ENCODE peak calls at places on chromosomes 12 and 14, in six cellular contexts. K, H, W, S, G and U are unnamed samples.

GRCh38 chr14:35480119-35480769 is 53.7 kb upstream of the INSM2 start:
- DNase-seq in K (no peak), W (peak; percentile 3), G (no peak), S (no peak), H (peak; percentile 3), U (no peak)

GRCh38 chr12:120783197-120783596 is 57.6 kb downstream of the ACADS start:
- DNase-seq in W (peak; percentile 87), H (peak; percentile 66), K (no peak), G (peak; percentile 19), S (no peak), U (no peak)

GRCh38 chr12:77161944-77162343 is 96.6 kb upstream of the E2F7 start:
- DNase-seq in S (no peak), G (no peak), K (no peak), H (no peak), W (no peak), U (peak; percentile 33)

GRCh38 chr14:95467657-95468056 is 48.8 kb downstream of the SYNE3 start:
- DNase-seq in S (no peak), W (no peak), K (no peak), H (no peak), G (no peak), U (no peak)

GRCh38 chr14:61240206-61240605 is 40.9 kb downstream of the TMEM30B start:
- DNase-seq in W (no peak), G (no peak), S (no peak), K (no peak), H (no peak), U (no peak)

GRCh38 chr12:131499160-131499863 is 211.6 kb upstream of the SFSWAP start:
- DNase-seq in W (no peak), S (no peak), H (no peak), G (no peak), K (no peak), U (no peak)

GRCh38 chr14:84409435-84409834 is 1120.5 kb upstream of the FLRT2 start:
- DNase-seq in G (no peak), K (no peak), S (no peak), W (peak; percentile 19), H (no peak), U (no peak)

GRCh38 chr14:99752486-99753121 is 40.6 kb upstream of the EML1 start:
- DNase-seq in H (peak; percentile 84), K (no peak), G (no peak), S (no peak), W (peak; percentile 76), U (no peak)

GRCh38 chr14:72851660-72852059 is 42.2 kb downstream of the DPF3 start:
- DNase-seq in K (no peak), S (no peak), H (no peak), G (no peak), W (no peak), U (no peak)

GRCh38 chr14:54711812-54712211 is 144.9 kb downstream of the SAMD4A start:
- DNase-seq in K (no peak), G (no peak), H (no peak), S (no peak), W (no peak), U (no peak)

GRCh38 chr12:132199526-132200319 is 55.5 kb downstream of the NOC4L start:
- DNase-seq in G (no peak), S (no peak), H (no peak), K (no peak), W (no peak), U (no peak)

GRCh38 chr12:12466157-12466556 is 96.5 kb downstream of the DUSP16 start:
- DNase-seq in W (no peak), S (no peak), K (no peak), H (no peak), G (peak; percentile 92), U (no peak)

GRCh38 chr12:39931857-39932256 is 174.0 kb downstream of the SLC2A13 start:
- DNase-seq in K (no peak), W (no peak), G (no peak), H (no peak), S (no peak), U (no peak)

GRCh38 chr12:52300796-52301691 is 9.7 kb upstream of the KRT81 start:
- DNase-seq in G (peak; percentile 25), S (no peak), K (peak; percentile 64), H (peak; percentile 11), W (peak; percentile 8), U (no peak)

GRCh38 chr12:89474615-89475014 is 50.0 kb downstream of the GALNT4 start:
- DNase-seq in K (no peak), W (no peak), S (no peak), G (no peak), H (peak; percentile 36), U (no peak)
- H3K14ac ChIP-seq in K (no peak overlapping the region), W (peak overlapping the region; percentile 0), S (no peak overlapping the region), G (no peak overlapping the region), H (no peak overlapping the region), U (no peak overlapping the region)

DNA sequence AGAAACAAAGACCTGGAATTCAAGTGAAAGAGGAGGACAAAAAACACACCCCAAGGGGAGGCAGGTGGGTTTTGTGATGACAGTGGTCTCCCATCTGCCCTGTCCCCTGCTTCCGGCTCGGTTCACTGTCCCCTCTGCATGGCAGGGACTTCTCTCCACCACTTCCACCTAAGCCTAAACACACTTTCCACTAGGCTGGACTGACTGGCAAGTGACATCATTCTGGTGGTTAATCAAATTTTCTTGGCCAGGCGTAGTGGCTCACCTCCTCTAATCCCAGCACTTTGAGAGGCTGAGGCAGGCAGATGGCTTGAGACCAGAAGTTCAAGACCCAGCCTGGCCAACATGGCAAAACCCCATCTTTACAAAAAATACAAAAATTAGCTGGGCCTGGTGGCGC is 11.9 kb downstream of the PLEKHG6 start:
- DNase-seq in G (no peak), S (no peak), W (no peak), H (no peak), K (no peak), U (no peak)
- H2AK5ac ChIP-seq in G (peak overlapping the region; percentile 28), S (peak overlapping the region; percentile 100), W (peak overlapping the region; percentile 23), H (no peak overlapping the region), K (no peak overlapping the region), U (no peak overlapping the region)

DNA sequence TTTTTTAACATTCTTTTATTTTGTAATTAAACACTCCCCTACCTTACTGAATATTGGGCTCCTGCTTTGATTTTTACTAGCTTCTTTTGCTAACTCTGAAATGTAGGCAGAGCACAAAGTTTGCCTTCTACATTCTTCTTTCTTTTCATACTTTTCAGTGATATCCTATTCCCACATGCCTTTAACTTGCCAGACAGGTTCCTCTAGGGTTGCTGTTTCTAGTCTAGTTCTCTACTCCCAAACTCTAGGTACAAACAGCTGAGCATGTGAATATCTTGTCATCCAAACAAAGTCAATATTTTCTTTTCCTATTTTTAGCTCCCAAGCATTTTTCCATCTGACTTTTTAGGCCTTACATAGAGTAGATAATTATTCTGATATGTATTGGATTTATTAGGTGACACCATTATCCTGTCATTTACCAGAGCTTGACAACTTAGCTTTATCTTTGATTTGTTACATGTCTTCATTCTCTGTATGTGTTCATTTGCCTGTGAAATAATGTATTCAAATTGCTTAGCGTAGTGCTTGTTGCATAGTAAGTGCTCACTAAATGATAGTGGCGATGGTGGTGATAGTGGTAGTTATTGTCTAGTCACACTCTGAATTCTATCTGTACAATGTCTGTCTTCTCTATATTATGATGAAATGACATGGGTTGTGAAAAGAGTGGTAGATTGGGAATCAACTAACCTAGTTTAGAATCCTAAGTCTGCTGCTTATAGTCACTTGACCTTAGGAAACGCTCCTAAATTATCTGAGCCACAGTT is 73.6 kb upstream of the DNM1L start:
- DNase-seq in H (no peak), G (peak; percentile 76), W (no peak), K (no peak), S (no peak), U (no peak)
- H3K14ac ChIP-seq in H (no peak overlapping the region), G (no peak overlapping the region), W (no peak overlapping the region), K (no peak overlapping the region), S (no peak overlapping the region), U (no peak overlapping the region)

GRCh38 chr12:116415408-116416108 is 138.1 kb upstream of the MED13L start:
- DNase-seq in S (no peak), K (no peak), G (no peak), H (no peak), W (no peak), U (no peak)
- H2AK5ac ChIP-seq in S (peak overlapping the region; percentile 100), K (no peak overlapping the region), G (peak overlapping the region; percentile 0), H (no peak overlapping the region), W (peak overlapping the region; percentile 59), U (peak overlapping the region; percentile 70)

DNA sequence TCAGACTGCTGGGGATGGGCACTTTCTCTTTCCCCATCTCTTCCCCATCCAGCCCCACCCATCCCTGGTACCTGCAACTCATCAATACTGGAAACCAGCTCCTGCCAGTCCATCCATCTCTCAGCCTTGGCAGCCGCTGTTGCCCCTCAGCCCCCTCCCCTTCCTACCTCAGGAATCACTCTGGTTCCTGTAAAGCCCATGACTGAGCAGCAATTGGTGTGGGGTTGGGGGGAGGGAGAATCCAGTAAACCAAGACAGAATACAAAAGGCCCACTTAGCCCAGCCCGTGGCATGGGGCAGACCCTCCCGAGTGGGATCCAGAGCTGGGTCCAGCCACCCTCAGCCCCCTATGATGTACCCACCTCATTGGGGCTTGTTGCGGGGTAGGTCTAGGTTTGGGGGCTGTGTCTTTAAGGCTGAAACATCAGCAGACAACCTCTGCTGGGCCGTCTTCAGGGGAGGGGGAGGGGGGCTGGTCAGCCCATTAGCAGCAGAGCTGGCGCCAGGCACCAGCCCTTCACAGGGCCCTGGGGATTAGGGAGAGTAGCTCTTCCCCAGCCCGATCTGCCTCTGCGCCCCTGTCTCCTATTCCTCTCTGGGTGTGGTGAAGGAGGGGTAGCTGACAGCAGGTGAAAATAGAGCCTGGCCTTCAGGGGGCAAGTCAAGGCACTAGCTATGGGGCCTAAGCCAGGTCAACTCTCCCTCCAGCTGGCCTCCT is 702 bp upstream of the PRPH start:
- DNase-seq in G (no peak), H (no peak), K (no peak), S (no peak), W (no peak), U (no peak)
- H3K14ac ChIP-seq in G (no peak overlapping the region), H (no peak overlapping the region), K (no peak overlapping the region), S (no peak overlapping the region), W (no peak overlapping the region), U (no peak overlapping the region)

GRCh38 chr12:1377681-1378080 is 216.7 kb downstream of the FBXL14 start:
- DNase-seq in H (no peak), G (no peak), W (no peak), S (no peak), K (no peak), U (no peak)
- H2AK5ac ChIP-seq in H (no peak overlapping the region), G (no peak overlapping the region), W (no peak overlapping the region), S (no peak overlapping the region), K (no peak overlapping the region), U (no peak overlapping the region)

DNA sequence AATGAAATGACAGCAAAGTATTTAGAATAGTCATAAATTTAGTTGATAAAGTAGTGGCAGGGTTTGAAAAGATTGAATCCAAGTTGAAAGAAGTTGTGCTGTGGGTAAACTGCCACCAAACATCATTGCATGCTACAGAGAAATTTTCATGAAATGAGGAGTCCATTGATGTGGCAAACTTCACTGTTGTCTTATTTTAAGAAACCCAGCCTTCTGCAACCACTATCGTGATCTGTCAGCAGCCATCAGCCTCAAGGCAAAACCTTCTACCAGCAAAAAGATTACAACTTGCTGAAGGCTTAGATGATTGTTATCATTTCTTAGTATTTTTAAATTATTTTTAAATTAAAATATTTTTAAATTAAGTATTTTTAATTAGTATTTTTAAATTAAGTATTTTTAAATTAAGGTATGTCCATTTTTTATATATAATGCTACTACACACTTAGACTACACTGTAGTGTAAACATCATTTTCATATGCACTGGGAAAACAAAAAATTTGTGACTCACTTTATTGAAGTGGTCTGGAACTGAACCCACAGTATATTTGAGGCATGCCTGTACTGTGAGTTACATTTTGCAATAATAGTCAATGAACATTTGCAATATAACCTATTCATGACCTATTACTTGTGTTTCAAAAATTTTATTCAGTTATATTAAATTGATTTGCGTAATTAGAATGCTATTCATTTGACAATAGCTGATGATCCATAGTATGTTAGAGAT is 67.2 kb upstream of the SYT1 start:
- DNase-seq in S (no peak), G (peak; percentile 81), H (no peak), W (peak; percentile 78), K (no peak), U (no peak)
- H3K14ac ChIP-seq in S (no peak overlapping the region), G (no peak overlapping the region), H (no peak overlapping the region), W (no peak overlapping the region), K (no peak overlapping the region), U (no peak overlapping the region)